ENCODE peak calls at places on chromosomes 6 and 20, in nine cellular contexts. R is NCI-H345; K is IMR-90; T is NCI-H1092 treated with DMSO at 0.1 percent for 48 hours; U is NCI-H1436; Z is DMS79; X is activated CD4-positive, alpha-beta T cell treated with anti-CD3 and anti-CD28 coated beads, Interleukin-2, amount 50 U/mL, for 24 hours; H is stimulated activated CD8-positive, alpha-beta memory T cell treated with anti-CD3 and anti-CD28 coated beads, Interleukin-15, amount 100 ng/mL, for 1 hour; F is SK-N-SH. D is an unnamed sample.

GRCh38 chr20:42204261-42204660 is 586.1 kb upstream of the CHD6 start:
- DNase-seq in R (no peak), K (no peak), T (peak; percentile 19), U (no peak), Z (no peak), X (no peak), H (no peak), F (peak; percentile 21), D (no peak)

GRCh38 chr6:18609715-18610114 is 222.6 kb downstream of the RNF144B start:
- DNase-seq in R (no peak), K (no peak), T (no peak), U (no peak), Z (no peak), X (no peak), H (no peak), F (no peak), D (no peak)

GRCh38 chr6:195861-196360 is 96.4 kb upstream of the DUSP22 start:
- DNase-seq in R (no peak), K (peak; percentile 22), T (no peak), U (no peak), Z (no peak), X (peak; percentile 72), H (no peak), F (no peak), D (no peak)

GRCh38 chr20:21513881-21514540 is at the start of gene NKX2-2:
- DNase-seq in R (peak; percentile 33), K (no peak), T (no peak), U (no peak), Z (no peak), X (no peak), H (no peak), F (peak; percentile 32), D (no peak)

GRCh38 chr6:135114355-135115145 is 59.9 kb upstream of the HBS1L start:
- DNase-seq in R (no peak), K (no peak), T (no peak), U (no peak), Z (no peak), X (peak; percentile 40), H (no peak), F (no peak), D (no peak)

GRCh38 chr6:147855823-147856222 is 347.3 kb downstream of the SAMD5 start:
- DNase-seq in R (no peak), K (peak; percentile 36), T (no peak), U (no peak), Z (no peak), X (no peak), H (no peak), F (no peak), D (no peak)

GRCh38 chr6:31462026-31462963 is 35.6 kb upstream of the MICB start:
- DNase-seq in R (no peak), K (peak; percentile 55), T (no peak), U (no peak), Z (no peak), X (no peak), H (no peak), F (no peak), D (no peak)

GRCh38 chr6:43355862-43356590 is 13.4 kb downstream of the ZNF318 start:
- DNase-seq in R (no peak), K (peak; percentile 15), T (peak; percentile 27), U (no peak), Z (no peak), X (no peak), H (no peak), F (peak; percentile 16), D (no peak)

GRCh38 chr20:10061641-10062040 is 26.9 kb downstream of the ANKEF1 start:
- DNase-seq in R (peak; percentile 86), K (no peak), T (peak; percentile 91), U (peak; percentile 95), Z (peak; percentile 98), X (no peak), H (no peak), F (no peak), D (no peak)

GRCh38 chr20:63504642-63505041 is 5.8 kb upstream of the EEF1A2 start:
- DNase-seq in R (no peak), K (no peak), T (no peak), U (no peak), Z (no peak), X (no peak), H (no peak), F (no peak), D (no peak)

GRCh38 chr20:57250607-57251343 is 15.7 kb downstream of the BMP7 start:
- DNase-seq in R (no peak), K (no peak), T (no peak), U (no peak), Z (no peak), X (no peak), H (no peak), F (peak; percentile 66), D (no peak)

GRCh38 chr20:24095753-24096152 is 107.2 kb upstream of the GGTLC1 start:
- DNase-seq in R (no peak), K (no peak), T (no peak), U (no peak), Z (peak; percentile 4), X (no peak), H (no peak), F (no peak), D (no peak)

GRCh38 chr6:87104657-87105056 is 9.8 kb upstream of the CGA start:
- DNase-seq in R (no peak), K (no peak), T (no peak), U (no peak), Z (no peak), X (no peak), H (no peak), F (no peak), D (no peak)

GRCh38 chr6:47093169-47093568 is 51.0 kb upstream of the ADGRF1 start:
- DNase-seq in R (no peak), K (no peak), T (no peak), U (no peak), Z (no peak), X (no peak), H (no peak), F (no peak), D (no peak)

GRCh38 chr6:143490775-143491174 is 20.7 kb downstream of the FUCA2 start:
- DNase-seq in R (no peak), K (no peak), T (no peak), U (no peak), Z (no peak), X (no peak), H (no peak), F (no peak), D (no peak)

GRCh38 chr6:35497571-35498406 is 910 bp upstream of the TEAD3 start:
- DNase-seq in R (no peak), K (peak; percentile 75), T (no peak), U (no peak), Z (peak; percentile 31), X (no peak), H (no peak), F (peak; percentile 92), D (no peak)

GRCh38 chr6:62775427-62776022 is 435.7 kb upstream of the FKBP1C start:
- DNase-seq in R (no peak), K (no peak), T (no peak), U (no peak), Z (no peak), X (no peak), H (no peak), F (peak; percentile 1), D (no peak)

GRCh38 chr20:60215786-60216730 is 257.8 kb downstream of the CDH26 start:
- DNase-seq in R (no peak), K (no peak), T (no peak), U (no peak), Z (no peak), X (no peak), H (no peak), F (peak; percentile 42), D (no peak)

GRCh38 chr6:134683783-134684765 is 265.8 kb downstream of the ALDH8A1 start:
- DNase-seq in R (no peak), K (peak; percentile 73), T (no peak), U (no peak), Z (no peak), X (no peak), H (no peak), F (no peak), D (no peak)

GRCh38 chr20:33729101-33729500 is 2.7 kb upstream of the ZNF341 start:
- DNase-seq in R (no peak), K (no peak), T (no peak), U (no peak), Z (no peak), X (no peak), H (no peak), F (no peak), D (no peak)

GRCh38 chr6:152356659-152357058 is 280.5 kb downstream of the SYNE1 start:
- DNase-seq in R (no peak), K (peak; percentile 47), T (peak; percentile 4), U (no peak), Z (no peak), X (no peak), H (no peak), F (no peak), D (no peak)

GRCh38 chr6:53984163-53984562 is 127.1 kb upstream of the MLIP start:
- DNase-seq in R (no peak), K (peak; percentile 94), T (no peak), U (no peak), Z (no peak), X (no peak), H (no peak), F (no peak), D (no peak)

GRCh38 chr6:134984821-134985220 is 34.9 kb upstream of the ALDH8A1 start:
- DNase-seq in R (no peak), K (peak; percentile 67), T (no peak), U (no peak), Z (no peak), X (no peak), H (no peak), F (no peak), D (no peak)

GRCh38 chr20:36549942-36550796 is 8.8 kb downstream of the MYL9 start:
- DNase-seq in R (no peak), K (no peak), T (no peak), U (no peak), Z (no peak), X (no peak), H (no peak), F (no peak), D (no peak)

GRCh38 chr6:142946924-142947701 is 2.1 kb upstream of the HIVEP2 start:
- DNase-seq in R (peak; percentile 62), K (peak; percentile 68), T (no peak), U (no peak), Z (peak; percentile 50), X (peak; percentile 65), H (peak; percentile 39), F (peak; percentile 86), D (no peak)

GRCh38 chr6:119603501-119603900 is 253.9 kb upstream of the MAN1A1 start:
- DNase-seq in R (no peak), K (no peak), T (no peak), U (no peak), Z (no peak), X (no peak), H (no peak), F (no peak), D (no peak)

GRCh38 chr20:57442888-57443239 is 51.7 kb downstream of the RBM38 start:
- DNase-seq in R (no peak), K (no peak), T (no peak), U (no peak), Z (no peak), X (no peak), H (no peak), F (no peak), D (no peak)

D was measured in D721Med.